ENCODE peak calls at places on chromosomes 5 and 9, in nine cellular contexts. L is spleen, R is uterus, Q is PC-9, X is colonic mucosa, B is astrocyte, J is transverse colon, Y is tibial nerve, D is body of pancreas. M is an unnamed sample. For H3K27me3, the result is how much of the 10 kb centered on the place peaks cover.

GRCh38 chr9:4973902-4974301 is 11.2 kb upstream of the JAK2 start:
- DNase-seq in L (no peak), R (no peak), Q (no peak), X (no peak), B (no peak), J (no peak), Y (no peak), D (no peak), M (no peak)

GRCh38 chr9:18490591-18491370 is 16.8 kb downstream of the ADAMTSL1 start:
- DNase-seq in L (no peak), R (peak), Q (no peak), X (no peak), B (peak), J (no peak), Y (no peak), D (peak), M (no peak)

GRCh38 chr9:79862921-79863890 is 291.4 kb downstream of the TLE4 start:
- DNase-seq in L (no peak), R (no peak), Q (no peak), X (no peak), B (no peak), J (no peak), Y (no peak), D (no peak), M (no peak)

GRCh38 chr5:10704949-10705621 is 55.9 kb downstream of the DAP start:
- DNase-seq in L (no peak), R (no peak), Q (peak), X (no peak), B (peak), J (no peak), Y (no peak), D (no peak), M (no peak)

GRCh38 chr5:96439477-96440184 is 6.6 kb upstream of the PCSK1 start:
- DNase-seq in L (no peak), R (no peak), Q (no peak), X (no peak), B (no peak), J (no peak), Y (no peak), D (no peak), M (no peak)

GRCh38 chr5:6221141-6221626 is 157.2 kb downstream of the MED10 start:
- DNase-seq in L (no peak), R (no peak), Q (no peak), X (no peak), B (no peak), J (no peak), Y (no peak), D (no peak), M (no peak)

GRCh38 chr5:180097926-180098325 is 26.4 kb upstream of the RNF130 start:
- DNase-seq in L (peak), R (no peak), Q (no peak), X (no peak), B (no peak), J (no peak), Y (no peak), D (no peak), M (no peak)

GRCh38 chr9:83489961-83490360 is 48.2 kb downstream of the FRMD3 start:
- DNase-seq in L (no peak), R (no peak), Q (no peak), X (no peak), B (no peak), J (no peak), Y (no peak), D (no peak), M (no peak)

GRCh38 chr5:67257063-67257462 is 60.5 kb upstream of the CD180 start:
- DNase-seq in L (no peak), R (no peak), Q (no peak), X (no peak), B (no peak), J (no peak), Y (no peak), D (no peak), M (no peak)

GRCh38 chr9:32423371-32423770 is 38.9 kb downstream of the ACO1 start:
- DNase-seq in L (no peak), R (no peak), Q (peak), X (no peak), B (peak), J (no peak), Y (no peak), D (no peak), M (no peak)

GRCh38 chr5:177510567-177511053 is 984 bp upstream of the DOK3 start:
- DNase-seq in L (peak), R (no peak), Q (no peak), X (no peak), B (no peak), J (peak), Y (no peak), D (peak), M (no peak)

GRCh38 chr9:3331801-3332200 is 194.0 kb downstream of the RFX3 start:
- DNase-seq in L (no peak), R (no peak), Q (no peak), X (no peak), B (no peak), J (no peak), Y (no peak), D (peak), M (no peak)

GRCh38 chr5:139488269-139488668 is 5.7 kb upstream of the STING1 start:
- DNase-seq in L (peak), R (no peak), Q (no peak), X (no peak), B (no peak), J (peak), Y (no peak), D (peak), M (no peak)

GRCh38 chr5:96823900-96824351 is 16.2 kb upstream of the ERAP1 start:
- DNase-seq in L (no peak), R (no peak), Q (peak), X (no peak), B (peak), J (no peak), Y (no peak), D (no peak), M (no peak)

GRCh38 chr5:108634251-108634950 is 113.3 kb upstream of the FER start:
- DNase-seq in L (no peak), R (no peak), Q (no peak), X (no peak), B (peak), J (no peak), Y (no peak), D (no peak), M (no peak)

GRCh38 chr5:93800988-93801811 is 59.8 kb upstream of the POU5F2 start:
- DNase-seq in L (no peak), R (no peak), Q (peak), X (peak), B (peak), J (no peak), Y (no peak), D (peak), M (no peak)

GRCh38 chr5:116423091-116423490 is 151.5 kb downstream of the SEMA6A start:
- DNase-seq in L (no peak), R (no peak), Q (no peak), X (no peak), B (no peak), J (no peak), Y (no peak), D (no peak), M (no peak)

GRCh38 chr9:4596165-4596922 is 65.8 kb upstream of the PLPP6 start:
- DNase-seq in L (no peak), R (no peak), Q (no peak), X (no peak), B (no peak), J (peak), Y (no peak), D (no peak), M (peak)

GRCh38 chr5:88140863-88141694 is 127.6 kb downstream of the TMEM161B start:
- DNase-seq in L (peak), R (peak), Q (peak), X (peak), B (peak), J (peak), Y (peak), D (peak), M (peak)

GRCh38 chr5:68962632-68963484 is 131.0 kb upstream of the SLC30A5 start:
- DNase-seq in L (no peak), R (peak), Q (peak), X (peak), B (peak), J (peak), Y (peak), D (peak), M (no peak)

GRCh38 chr9:14985419-14985818 is 75.2 kb upstream of the FREM1 start:
- DNase-seq in L (no peak), R (no peak), Q (no peak), X (no peak), B (no peak), J (no peak), Y (no peak), D (no peak), M (no peak)
- TF ChIP-seq CTCF in L (no peak), R (no peak), Q (no peak), X (no peak), B (no peak), J (no peak), Y (no peak), D (no peak), M (no peak)

GRCh38 chr5:174383196-174384178 is 338.0 kb downstream of the NSG2 start:
- DNase-seq in L (no peak), R (no peak), Q (no peak), X (no peak), B (no peak), J (no peak), Y (no peak), D (no peak), M (no peak)

GRCh38 chr5:174387448-174387847 is 336.9 kb upstream of the MSX2 start:
- DNase-seq in L (no peak), R (no peak), Q (no peak), X (no peak), B (peak), J (no peak), Y (no peak), D (no peak), M (no peak)

GRCh38 chr5:174386846-174387245 is 337.5 kb upstream of the MSX2 start:
- DNase-seq in L (no peak), R (no peak), Q (no peak), X (no peak), B (no peak), J (no peak), Y (no peak), D (no peak), M (no peak)

GRCh38 chr5:174384509-174384947 is 339.0 kb downstream of the NSG2 start:
- DNase-seq in L (no peak), R (no peak), Q (no peak), X (no peak), B (peak), J (peak), Y (no peak), D (peak), M (no peak)

GRCh38 chr5:174386306-174386705 is 338.1 kb upstream of the MSX2 start:
- DNase-seq in L (no peak), R (no peak), Q (no peak), X (no peak), B (peak), J (no peak), Y (no peak), D (no peak), M (no peak)
- H3K27me3 ChIP-seq in L (under half), R (under half), Q (under half), X (under half), B (under half), J (under half), Y (under half), D (under half), M (under half)

DNA sequence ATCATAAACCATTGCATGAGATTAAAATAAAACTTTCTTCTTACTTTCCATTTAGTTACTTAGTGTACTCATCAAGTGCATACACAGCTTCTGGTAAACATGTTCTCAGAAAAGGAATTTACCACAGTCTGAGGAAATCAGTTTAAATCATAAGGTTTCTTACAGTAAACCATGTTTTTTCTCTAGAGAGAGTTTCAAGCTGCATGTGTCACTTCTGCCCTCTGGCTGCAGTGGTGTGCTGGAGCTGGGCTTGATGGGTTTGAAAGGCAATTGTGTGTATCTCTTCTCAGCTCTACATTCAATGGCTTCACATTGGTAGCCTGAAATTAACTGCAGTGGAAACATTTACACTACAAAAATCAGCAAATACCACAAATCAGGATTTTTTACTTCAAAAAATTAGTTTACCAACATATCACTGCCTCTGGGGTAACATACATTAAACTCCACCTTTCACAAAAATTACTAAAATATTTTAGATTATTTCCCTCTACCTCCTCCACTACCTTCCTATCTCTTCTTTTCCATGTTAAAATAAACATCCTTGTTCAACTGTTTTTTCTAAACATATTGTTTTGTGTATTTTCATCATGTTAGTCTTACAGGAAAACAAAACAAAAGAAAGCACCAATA is 414.3 kb downstream of the ANXA1 start:
- DNase-seq in L (no peak), R (no peak), Q (no peak), X (no peak), B (peak), J (no peak), Y (no peak), D (no peak), M (no peak)
- TF ChIP-seq CTCF in L (no peak), R (no peak), Q (peak), X (no peak), B (peak), J (no peak), Y (peak), D (no peak), M (no peak)

GRCh38 chr9:37678789-37679273 is 28.1 kb downstream of the FRMPD1 start:
- DNase-seq in L (no peak), R (no peak), Q (no peak), X (no peak), B (no peak), J (no peak), Y (no peak), D (no peak), M (no peak)
- H3K27me3 ChIP-seq in L (under half), R (under half), Q (half or more), X (under half), B (half or more), J (under half), Y (under half), D (under half), M (under half)